ENCODE peak calls at places on chromosome 9, in four cellular contexts. B, W, R and O are unnamed samples.

GRCh38 chr9:82651474-82651873 is 411.5 kb downstream of the RASEF start:
- DNase-seq in B (no peak), W (no peak), R (no peak), O (no peak)

GRCh38 chr9:99813739-99814138 is 7.9 kb upstream of the NR4A3 start:
- DNase-seq in B (no peak), W (no peak), R (no peak), O (no peak)

GRCh38 chr9:125366676-125367075 is 105.0 kb downstream of the GAPVD1 start:
- DNase-seq in B (no peak), W (no peak), R (no peak), O (no peak)

GRCh38 chr9:118644066-118644465 is 725.2 kb downstream of the BRINP1 start:
- DNase-seq in B (no peak), W (no peak), R (no peak), O (no peak)

GRCh38 chr9:121744687-121745395 is 93.4 kb downstream of the DAB2IP start:
- DNase-seq in B (no peak), W (no peak), R (no peak), O (no peak)

GRCh38 chr9:134738869-134739659 is 97.5 kb downstream of the COL5A1 start:
- DNase-seq in B (peak), W (no peak), R (peak), O (peak)

GRCh38 chr9:8254527-8254926 is 454.9 kb upstream of the DMAC1 start:
- DNase-seq in B (no peak), W (no peak), R (no peak), O (no peak)

GRCh38 chr9:17402309-17402708 is 176.6 kb upstream of the SH3GL2 start:
- DNase-seq in B (no peak), W (no peak), R (no peak), O (peak)

GRCh38 chr9:27383524-27383923 is 86.6 kb upstream of the EQTN start:
- DNase-seq in B (no peak), W (no peak), R (no peak), O (no peak)

GRCh38 chr9:16501098-16501663 is 369.3 kb downstream of the BNC2 start:
- DNase-seq in B (no peak), W (no peak), R (no peak), O (no peak)

GRCh38 chr9:126398403-126399058 is 71.9 kb downstream of the MVB12B start:
- DNase-seq in B (peak), W (no peak), R (peak), O (no peak)

GRCh38 chr9:7058539-7058938 is 300.8 kb downstream of the KDM4C start:
- DNase-seq in B (no peak), W (no peak), R (no peak), O (peak)

GRCh38 chr9:109382182-109382581 is 61.3 kb upstream of the EPB41L4B start:
- DNase-seq in B (no peak), W (no peak), R (no peak), O (no peak)
- H3K4me3 ChIP-seq in B (no peak), W (no peak), R (no peak), O (no peak)

DNA sequence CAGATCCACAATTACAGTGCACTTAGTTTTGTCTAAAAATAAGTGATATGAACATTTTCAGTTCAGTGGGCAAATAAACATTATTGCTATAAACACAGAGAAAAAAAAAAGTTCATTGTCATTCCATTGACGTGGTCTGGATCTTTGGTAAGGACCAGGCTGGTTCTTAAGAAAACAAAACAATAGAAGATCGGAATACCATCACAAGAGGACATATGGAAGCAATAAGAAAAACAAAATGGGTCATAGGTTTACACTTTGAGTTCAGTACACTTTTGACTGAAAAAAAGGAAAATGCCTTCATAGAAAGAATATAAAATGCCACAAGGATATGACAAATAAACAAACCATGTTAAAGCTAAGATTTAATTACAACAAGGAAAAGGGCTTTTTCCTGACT is 289.5 kb upstream of the TYRP1 start:
- DNase-seq in B (no peak), W (no peak), R (no peak), O (no peak)
- TF ChIP-seq CTCF in B (no peak), W (no peak), R (no peak), O (no peak)

GRCh38 chr9:2018764-2019548 is 3.8 kb downstream of the SMARCA2 start:
- DNase-seq in B (no peak), W (no peak), R (no peak), O (no peak)
- H3K4me3 ChIP-seq in B (peak), W (peak), R (peak), O (peak)

GRCh38 chr9:133050781-133051180 is 11.0 kb upstream of the CEL start:
- DNase-seq in B (no peak), W (no peak), R (no peak), O (no peak)
- TF ChIP-seq CTCF in B (no peak), W (no peak), R (no peak), O (no peak)

GRCh38 chr9:2623866-2624682 is 2.5 kb downstream of the VLDLR start:
- DNase-seq in B (no peak), W (no peak), R (no peak), O (no peak)

GRCh38 chr9:2622361-2623045 is 916 bp downstream of the VLDLR start:
- DNase-seq in B (peak), W (no peak), R (peak), O (no peak)

GRCh38 chr9:2628926-2629325 is 7.3 kb downstream of the VLDLR start:
- DNase-seq in B (no peak), W (no peak), R (no peak), O (no peak)

GRCh38 chr9:2623046-2623865 is 1.7 kb downstream of the VLDLR start:
- DNase-seq in B (peak), W (no peak), R (peak), O (no peak)

DNA sequence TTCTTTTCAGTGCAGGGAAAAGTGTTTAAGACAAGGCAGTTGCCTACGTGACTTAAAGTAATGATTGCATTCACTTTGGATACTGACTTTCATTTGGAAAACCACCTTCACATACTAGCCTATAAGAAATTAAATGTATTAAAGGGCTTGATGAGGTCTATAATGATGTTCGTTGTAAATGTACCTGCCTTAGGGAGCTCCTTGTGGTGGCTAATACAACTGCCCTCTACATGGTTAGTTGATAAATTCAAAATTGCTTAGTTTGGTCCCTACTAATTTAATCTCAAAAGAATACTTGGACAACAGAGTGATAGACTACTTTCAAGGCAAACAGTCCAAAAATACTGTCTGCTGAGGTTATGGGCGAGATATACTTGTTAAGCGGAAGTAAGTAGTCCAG is 3.8 kb downstream of the VLDLR start:
- DNase-seq in B (no peak), W (no peak), R (no peak), O (no peak)
- H3K4me3 ChIP-seq in B (no peak), W (no peak), R (no peak), O (no peak)